ENCODE peak calls at places on chromosome 10, in seven cellular contexts. G is HCT116, K is GM12878, J is HL-60, M is GM23338, F is HepG2, S is K562. U is an unnamed sample.

GRCh38 chr10:129964611-129965417 is 740 bp upstream of the EBF3 start:
- DNase-seq in K (no peak), J (no peak), G (no peak), M (no peak), S (no peak), F (no peak), U (no peak)

GRCh38 chr10:127228195-127228785 is 31.9 kb upstream of the INSYN2A start:
- DNase-seq in S (no peak), K (no peak), G (no peak), F (peak), M (no peak), J (no peak), U (no peak)

GRCh38 chr10:98028168-98028770 is 2.2 kb downstream of the CRTAC1 start:
- DNase-seq in F (peak), K (no peak), G (peak), M (peak), J (peak), S (peak), U (peak)

GRCh38 chr10:1559311-1559710 is 178.0 kb downstream of the ADARB2 start:
- DNase-seq in F (no peak), M (no peak), K (no peak), G (no peak), J (no peak), S (no peak), U (no peak)

GRCh38 chr10:22927661-22928403 is at the start of gene ARMC3:
- DNase-seq in G (peak), S (peak), K (no peak), F (peak), J (peak), M (peak), U (peak)

GRCh38 chr10:58704226-58705200 is 191.8 kb downstream of the BICC1 start:
- DNase-seq in F (no peak), K (no peak), J (no peak), S (no peak), M (no peak), G (no peak), U (no peak)

GRCh38 chr10:31075434-31075833 is 43.8 kb upstream of the ZNF438 start:
- DNase-seq in G (no peak), M (no peak), J (no peak), K (no peak), F (no peak), S (no peak), U (no peak)

GRCh38 chr10:72736176-72736795 is 44.3 kb downstream of the MCU start:
- DNase-seq in M (no peak), S (no peak), G (no peak), F (peak), J (no peak), K (no peak), U (no peak)

GRCh38 chr10:113520606-113521481 is 32.0 kb upstream of the HABP2 start:
- DNase-seq in K (no peak), G (peak), J (peak), F (peak), M (peak), S (peak), U (peak)

GRCh38 chr10:132422169-132422691 is 25.2 kb downstream of the PWWP2B start:
- DNase-seq in G (no peak), K (no peak), S (no peak), M (no peak), J (peak), F (no peak), U (no peak)

GRCh38 chr10:34956756-34957155 is 133.4 kb downstream of the CUL2 start:
- DNase-seq in M (no peak), K (no peak), G (no peak), J (no peak), F (no peak), S (no peak), U (no peak)

GRCh38 chr10:100621360-100622205 is 85.8 kb downstream of the HIF1AN start:
- DNase-seq in J (no peak), M (no peak), K (no peak), S (no peak), F (no peak), G (no peak), U (no peak)

GRCh38 chr10:28331821-28332220 is 29.0 kb upstream of the MPP7 start:
- DNase-seq in K (no peak), M (no peak), S (no peak), G (no peak), J (no peak), F (no peak), U (no peak)
- TF ChIP-seq REST in K (no peak), M (no peak), S (no peak), G (no peak), J (no peak), F (no peak), U (no peak)

DNA sequence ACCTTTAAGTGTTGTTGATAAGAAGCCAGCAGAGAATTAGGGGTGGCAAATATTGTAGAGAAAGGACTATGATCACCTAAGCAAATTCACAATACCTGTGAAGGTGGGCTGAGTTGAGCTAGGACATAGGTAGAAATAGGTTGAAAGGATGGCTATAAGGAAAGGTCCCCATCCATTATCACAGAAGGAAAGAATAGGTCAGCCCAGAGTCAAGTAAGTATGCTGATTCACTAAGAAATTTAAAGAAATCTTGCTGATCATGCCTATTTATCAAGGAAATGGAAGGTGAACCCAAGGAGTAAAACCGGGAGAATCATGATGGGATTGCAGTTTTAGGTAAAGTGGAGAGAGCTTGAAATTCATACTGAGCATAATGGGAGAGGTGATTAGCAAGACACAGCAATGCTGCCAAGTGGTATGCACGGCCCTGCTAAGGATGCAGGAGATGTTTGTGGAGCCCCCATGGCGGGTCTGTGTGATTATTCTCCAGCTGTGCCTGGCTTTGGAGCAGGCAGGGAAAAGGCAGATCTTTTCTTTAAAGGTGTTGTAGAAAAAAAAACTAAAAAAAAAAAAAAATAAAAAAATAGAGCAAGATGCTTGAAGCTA is 399.4 kb downstream of the PLXDC2 start:
- DNase-seq in K (no peak), J (no peak), F (no peak), M (peak), S (no peak), G (no peak), U (no peak)
- TF ChIP-seq POLR2AphosphoS5 in K (no peak), J (no peak), F (no peak), M (no peak), S (no peak), G (no peak), U (no peak)

GRCh38 chr10:60917331-60918280 is 26.4 kb downstream of the RHOBTB1 start:
- DNase-seq in G (no peak), F (no peak), M (no peak), K (no peak), S (no peak), J (no peak), U (no peak)
- TF ChIP-seq REST in G (no peak), F (no peak), M (no peak), K (no peak), S (no peak), J (no peak), U (no peak)

GRCh38 chr10:125369382-125370326 is 209.3 kb upstream of the CTBP2 start:
- DNase-seq in J (no peak), G (no peak), S (no peak), F (no peak), K (no peak), M (no peak), U (no peak)

GRCh38 chr10:125375210-125375609 is 214.8 kb upstream of the CTBP2 start:
- DNase-seq in G (peak), S (peak), M (peak), K (no peak), J (no peak), F (no peak), U (no peak)

GRCh38 chr10:125373546-125373945 is 213.2 kb upstream of the CTBP2 start:
- DNase-seq in S (no peak), J (no peak), M (no peak), F (no peak), K (no peak), G (no peak), U (no peak)

GRCh38 chr10:125370578-125370977 is 210.2 kb upstream of the CTBP2 start:
- DNase-seq in M (peak), G (peak), K (no peak), J (no peak), F (no peak), S (peak), U (no peak)
- TF ChIP-seq POLR2AphosphoS5 in M (no peak), G (no peak), K (no peak), J (no peak), F (no peak), S (no peak), U (no peak)